ENCODE peak calls at places on chromosomes 3 and 15, in ten cellular contexts. One of them, this sample, is unnamed.

GRCh38 chr15:29727871-29728270 is 94.4 kb downstream of the TJP1 start:
- DNase-seq in A673: no peak
- DNase-seq in omental fat pad: no peak
- DNase-seq in WTC11: no peak
- DNase-seq in neural progenitor cell: no peak
- DNase-seq in GM12865: no peak
- DNase-seq in left ventricle myocardium inferior: no peak
- DNase-seq in heart left ventricle: no peak
- DNase-seq in adrenal gland: no peak
- DNase-seq in fibroblast of pulmonary artery: no peak
- DNase-seq in this sample: no peak

GRCh38 chr3:48607519-48607918 is 1.9 kb downstream of the UQCRC1 start:
- DNase-seq in neural progenitor cell: no peak
- DNase-seq in GM12865: no peak
- DNase-seq in adrenal gland: no peak
- DNase-seq in WTC11: no peak
- DNase-seq in fibroblast of pulmonary artery: peak; percentile 14
- DNase-seq in A673: peak; percentile 18
- DNase-seq in heart left ventricle: no peak
- DNase-seq in omental fat pad: no peak
- DNase-seq in left ventricle myocardium inferior: no peak
- DNase-seq in this sample: no peak

GRCh38 chr3:181382656-181383055 is 329.1 kb upstream of the SOX2 start:
- DNase-seq in left ventricle myocardium inferior: no peak
- DNase-seq in adrenal gland: no peak
- DNase-seq in GM12865: no peak
- DNase-seq in A673: no peak
- DNase-seq in fibroblast of pulmonary artery: no peak
- DNase-seq in neural progenitor cell: no peak
- DNase-seq in heart left ventricle: no peak
- DNase-seq in WTC11: no peak
- DNase-seq in omental fat pad: no peak
- DNase-seq in this sample: no peak

GRCh38 chr15:63968700-63969099 is 77.6 kb downstream of the DAPK2 start:
- DNase-seq in adrenal gland: no peak
- DNase-seq in heart left ventricle: no peak
- DNase-seq in neural progenitor cell: peak; percentile 64
- DNase-seq in A673: no peak
- DNase-seq in GM12865: no peak
- DNase-seq in WTC11: no peak
- DNase-seq in omental fat pad: no peak
- DNase-seq in fibroblast of pulmonary artery: no peak
- DNase-seq in left ventricle myocardium inferior: no peak
- DNase-seq in this sample: no peak

GRCh38 chr3:10462641-10463040 is 42.7 kb downstream of the ATP2B2 start:
- DNase-seq in WTC11: no peak
- DNase-seq in adrenal gland: no peak
- DNase-seq in fibroblast of pulmonary artery: no peak
- DNase-seq in heart left ventricle: no peak
- DNase-seq in omental fat pad: no peak
- DNase-seq in neural progenitor cell: no peak
- DNase-seq in left ventricle myocardium inferior: no peak
- DNase-seq in A673: no peak
- DNase-seq in GM12865: no peak
- DNase-seq in this sample: no peak

GRCh38 chr3:21163961-21164360 is 587.0 kb downstream of the ZNF385D start:
- DNase-seq in neural progenitor cell: no peak
- DNase-seq in left ventricle myocardium inferior: no peak
- DNase-seq in fibroblast of pulmonary artery: no peak
- DNase-seq in adrenal gland: no peak
- DNase-seq in heart left ventricle: no peak
- DNase-seq in WTC11: no peak
- DNase-seq in omental fat pad: no peak
- DNase-seq in A673: no peak
- DNase-seq in GM12865: no peak
- DNase-seq in this sample: no peak

GRCh38 chr3:186057594-186057993 is 51.3 kb downstream of the ETV5 start:
- DNase-seq in adrenal gland: no peak
- DNase-seq in WTC11: no peak
- DNase-seq in A673: peak; percentile 38
- DNase-seq in omental fat pad: no peak
- DNase-seq in heart left ventricle: no peak
- DNase-seq in fibroblast of pulmonary artery: peak; percentile 81
- DNase-seq in neural progenitor cell: no peak
- DNase-seq in GM12865: no peak
- DNase-seq in left ventricle myocardium inferior: no peak
- DNase-seq in this sample: no peak

GRCh38 chr15:24878153-24878552 is 76.6 kb upstream of the SNRPN start:
- DNase-seq in A673: no peak
- DNase-seq in heart left ventricle: peak; percentile 30
- DNase-seq in neural progenitor cell: no peak
- DNase-seq in fibroblast of pulmonary artery: peak; percentile 36
- DNase-seq in omental fat pad: no peak
- DNase-seq in WTC11: peak; percentile 26
- DNase-seq in GM12865: no peak
- DNase-seq in adrenal gland: peak; percentile 32
- DNase-seq in left ventricle myocardium inferior: peak; percentile 26
- DNase-seq in this sample: no peak

GRCh38 chr3:32176989-32177701 is 61.3 kb upstream of the CMTM8 start:
- DNase-seq in left ventricle myocardium inferior: no peak
- DNase-seq in WTC11: peak; percentile 51
- DNase-seq in adrenal gland: peak; percentile 58
- DNase-seq in neural progenitor cell: peak; percentile 64
- DNase-seq in GM12865: peak; percentile 60
- DNase-seq in fibroblast of pulmonary artery: peak; percentile 75
- DNase-seq in omental fat pad: no peak
- DNase-seq in heart left ventricle: no peak
- DNase-seq in A673: peak; percentile 74
- DNase-seq in this sample: peak; percentile 46

GRCh38 chr3:138694287-138695007 is 85.9 kb downstream of the FAIM start:
- DNase-seq in adrenal gland: no peak
- DNase-seq in WTC11: no peak
- DNase-seq in GM12865: no peak
- DNase-seq in fibroblast of pulmonary artery: peak; percentile 66
- DNase-seq in omental fat pad: no peak
- DNase-seq in neural progenitor cell: no peak
- DNase-seq in A673: no peak
- DNase-seq in heart left ventricle: no peak
- DNase-seq in left ventricle myocardium inferior: no peak
- DNase-seq in this sample: no peak

GRCh38 chr3:156693166-156693565 is 18.8 kb downstream of the TIPARP start:
- DNase-seq in omental fat pad: no peak
- DNase-seq in WTC11: no peak
- DNase-seq in A673: no peak
- DNase-seq in GM12865: no peak
- DNase-seq in neural progenitor cell: no peak
- DNase-seq in left ventricle myocardium inferior: no peak
- DNase-seq in adrenal gland: no peak
- DNase-seq in heart left ventricle: no peak
- DNase-seq in fibroblast of pulmonary artery: peak; percentile 61
- DNase-seq in this sample: no peak

GRCh38 chr3:29335438-29335837 is 54.6 kb downstream of the RBMS3 start:
- DNase-seq in left ventricle myocardium inferior: peak; percentile 68
- DNase-seq in neural progenitor cell: peak; percentile 49
- DNase-seq in omental fat pad: peak; percentile 42
- DNase-seq in GM12865: no peak
- DNase-seq in fibroblast of pulmonary artery: peak; percentile 99
- DNase-seq in heart left ventricle: peak; percentile 88
- DNase-seq in WTC11: peak; percentile 24
- DNase-seq in A673: peak; percentile 99
- DNase-seq in adrenal gland: peak; percentile 55
- DNase-seq in this sample: no peak

GRCh38 chr3:151404316-151404715 is 19.8 kb upstream of the P2RY12 start:
- DNase-seq in left ventricle myocardium inferior: no peak
- DNase-seq in fibroblast of pulmonary artery: peak; percentile 21
- DNase-seq in adrenal gland: no peak
- DNase-seq in WTC11: no peak
- DNase-seq in heart left ventricle: no peak
- DNase-seq in neural progenitor cell: no peak
- DNase-seq in GM12865: no peak
- DNase-seq in omental fat pad: no peak
- DNase-seq in A673: no peak
- DNase-seq in this sample: peak; percentile 35

GRCh38 chr3:40143283-40144090 is 166.0 kb upstream of the EIF1B start:
- DNase-seq in adrenal gland: no peak
- DNase-seq in left ventricle myocardium inferior: no peak
- DNase-seq in neural progenitor cell: no peak
- DNase-seq in fibroblast of pulmonary artery: no peak
- DNase-seq in heart left ventricle: no peak
- DNase-seq in GM12865: no peak
- DNase-seq in A673: no peak
- DNase-seq in omental fat pad: no peak
- DNase-seq in WTC11: no peak
- DNase-seq in this sample: no peak

GRCh38 chr3:190070623-190071347 is 49.9 kb downstream of the P3H2 start:
- DNase-seq in A673: peak; percentile 33
- DNase-seq in neural progenitor cell: no peak
- DNase-seq in heart left ventricle: no peak
- DNase-seq in omental fat pad: no peak
- DNase-seq in WTC11: no peak
- DNase-seq in adrenal gland: no peak
- DNase-seq in GM12865: no peak
- DNase-seq in fibroblast of pulmonary artery: no peak
- DNase-seq in left ventricle myocardium inferior: no peak
- DNase-seq in this sample: no peak

GRCh38 chr3:48694610-48695051 is 8.9 kb upstream of the NCKIPSD start:
- DNase-seq in neural progenitor cell: no peak
- DNase-seq in heart left ventricle: peak; percentile 85
- DNase-seq in GM12865: no peak
- DNase-seq in omental fat pad: no peak
- DNase-seq in left ventricle myocardium inferior: peak; percentile 82
- DNase-seq in fibroblast of pulmonary artery: peak; percentile 94
- DNase-seq in adrenal gland: peak; percentile 80
- DNase-seq in WTC11: no peak
- DNase-seq in A673: peak; percentile 71
- DNase-seq in this sample: no peak

GRCh38 chr3:30282052-30282708 is 324.2 kb upstream of the TGFBR2 start:
- DNase-seq in omental fat pad: no peak
- DNase-seq in fibroblast of pulmonary artery: peak; percentile 87
- DNase-seq in adrenal gland: no peak
- DNase-seq in neural progenitor cell: peak; percentile 70
- DNase-seq in A673: peak; percentile 97
- DNase-seq in GM12865: no peak
- DNase-seq in WTC11: no peak
- DNase-seq in left ventricle myocardium inferior: no peak
- DNase-seq in heart left ventricle: peak; percentile 31
- DNase-seq in this sample: no peak

DNA sequence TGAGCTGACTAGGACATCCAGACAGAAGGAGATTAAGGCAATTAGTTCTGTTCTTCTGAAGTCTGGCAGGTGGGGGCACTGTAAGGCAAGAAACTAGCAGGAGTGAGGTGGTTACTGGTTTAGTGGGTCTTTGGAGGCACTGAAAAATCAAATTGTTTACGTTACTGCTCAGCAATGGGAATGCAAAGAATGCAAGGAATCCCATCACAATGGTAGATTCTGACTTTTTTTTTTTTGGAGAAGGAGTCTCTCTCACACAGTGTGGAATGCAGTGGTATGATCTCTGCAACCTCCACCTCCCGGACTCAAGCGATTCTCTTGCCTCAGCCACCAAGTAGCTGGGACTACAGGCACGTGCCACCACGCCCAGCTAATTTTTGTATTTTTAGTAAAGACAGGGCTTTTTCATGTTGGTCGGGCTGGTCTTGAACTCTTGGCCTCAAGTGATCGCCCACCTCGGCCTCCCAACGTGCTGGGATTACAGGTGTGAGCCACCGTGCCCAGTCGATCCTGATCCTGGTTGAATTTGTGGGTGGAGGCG is 16.4 kb downstream of the FAM107A start:
- DNase-seq in GM12865: no peak
- DNase-seq in fibroblast of pulmonary artery: peak; percentile 95
- DNase-seq in heart left ventricle: no peak
- DNase-seq in neural progenitor cell: peak; percentile 88
- DNase-seq in adrenal gland: no peak
- DNase-seq in omental fat pad: no peak
- DNase-seq in left ventricle myocardium inferior: no peak
- DNase-seq in A673: peak; percentile 56
- DNase-seq in WTC11: peak; percentile 79
- DNase-seq in this sample: no peak
- TF ChIP-seq CTCF in GM12865: no peak
- TF ChIP-seq CTCF in fibroblast of pulmonary artery: peak; percentile 62
- TF ChIP-seq CTCF in heart left ventricle: no peak
- TF ChIP-seq CTCF in neural progenitor cell: peak; percentile 71
- TF ChIP-seq CTCF in adrenal gland: no peak
- TF ChIP-seq CTCF in omental fat pad: no peak
- TF ChIP-seq CTCF in left ventricle myocardium inferior: peak; percentile 42
- TF ChIP-seq CTCF in A673: peak; percentile 41
- TF ChIP-seq CTCF in WTC11: no peak
- TF ChIP-seq CTCF in this sample: peak; percentile 22

GRCh38 chr3:120956143-120956542 is 48.1 kb downstream of the STXBP5L start:
- DNase-seq in A673: no peak
- DNase-seq in adrenal gland: no peak
- DNase-seq in fibroblast of pulmonary artery: no peak
- DNase-seq in left ventricle myocardium inferior: no peak
- DNase-seq in neural progenitor cell: no peak
- DNase-seq in heart left ventricle: no peak
- DNase-seq in omental fat pad: no peak
- DNase-seq in WTC11: no peak
- DNase-seq in GM12865: no peak
- DNase-seq in this sample: no peak
- TF ChIP-seq CTCF in A673: no peak
- TF ChIP-seq CTCF in adrenal gland: no peak
- TF ChIP-seq CTCF in fibroblast of pulmonary artery: no peak
- TF ChIP-seq CTCF in left ventricle myocardium inferior: no peak
- TF ChIP-seq CTCF in neural progenitor cell: no peak
- TF ChIP-seq CTCF in heart left ventricle: no peak
- TF ChIP-seq CTCF in omental fat pad: no peak
- TF ChIP-seq CTCF in WTC11: no peak
- TF ChIP-seq CTCF in GM12865: no peak
- TF ChIP-seq CTCF in this sample: no peak

DNA sequence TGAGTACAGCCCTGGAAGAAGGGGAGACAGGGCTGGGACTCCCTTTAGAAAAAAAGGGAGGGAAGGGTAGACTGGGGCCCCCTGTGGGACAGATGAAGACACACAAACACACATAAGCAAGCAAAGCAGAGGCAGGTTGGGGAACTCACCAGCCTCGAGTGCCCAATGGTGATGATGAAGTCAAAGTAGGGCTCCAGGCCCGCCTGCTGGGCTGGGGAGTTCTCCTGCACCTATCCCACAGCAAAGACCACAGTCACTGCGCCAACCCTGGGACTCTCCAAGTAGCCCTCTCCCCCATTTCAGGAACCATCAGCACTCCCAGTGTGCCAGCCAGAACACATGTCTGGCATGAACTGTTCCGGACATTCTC is 4.1 kb downstream of the GORASP1 start:
- DNase-seq in heart left ventricle: no peak
- DNase-seq in neural progenitor cell: peak; percentile 39
- DNase-seq in fibroblast of pulmonary artery: no peak
- DNase-seq in WTC11: no peak
- DNase-seq in adrenal gland: no peak
- DNase-seq in omental fat pad: no peak
- DNase-seq in GM12865: no peak
- DNase-seq in left ventricle myocardium inferior: no peak
- DNase-seq in A673: no peak
- DNase-seq in this sample: no peak
- TF ChIP-seq CTCF in heart left ventricle: no peak
- TF ChIP-seq CTCF in neural progenitor cell: peak; percentile 32
- TF ChIP-seq CTCF in fibroblast of pulmonary artery: peak; percentile 4
- TF ChIP-seq CTCF in WTC11: no peak
- TF ChIP-seq CTCF in adrenal gland: no peak
- TF ChIP-seq CTCF in omental fat pad: no peak
- TF ChIP-seq CTCF in GM12865: peak; percentile 10
- TF ChIP-seq CTCF in left ventricle myocardium inferior: no peak
- TF ChIP-seq CTCF in A673: no peak
- TF ChIP-seq CTCF in this sample: peak; percentile 22

GRCh38 chr3:133742351-133743091 is 3.7 kb upstream of the TF start:
- DNase-seq in omental fat pad: no peak
- DNase-seq in WTC11: no peak
- DNase-seq in fibroblast of pulmonary artery: peak; percentile 12
- DNase-seq in neural progenitor cell: no peak
- DNase-seq in GM12865: peak; percentile 18
- DNase-seq in heart left ventricle: no peak
- DNase-seq in adrenal gland: no peak
- DNase-seq in A673: no peak
- DNase-seq in left ventricle myocardium inferior: no peak
- DNase-seq in this sample: no peak
- TF ChIP-seq CTCF in omental fat pad: no peak
- TF ChIP-seq CTCF in WTC11: no peak
- TF ChIP-seq CTCF in fibroblast of pulmonary artery: no peak
- TF ChIP-seq CTCF in neural progenitor cell: no peak
- TF ChIP-seq CTCF in GM12865: no peak
- TF ChIP-seq CTCF in heart left ventricle: no peak
- TF ChIP-seq CTCF in adrenal gland: no peak
- TF ChIP-seq CTCF in A673: no peak
- TF ChIP-seq CTCF in left ventricle myocardium inferior: no peak
- TF ChIP-seq CTCF in this sample: no peak

This sample was measured in GM13977.